ENCODE peak calls at places on chromosome 21, in ten cellular contexts. W is GM23248; V is amygdala; Y is lower leg skin; X is H9; C is AG09319; P is activated CD4-positive, alpha-beta T cell treated with anti-CD3 and anti-CD28 coated beads for 24 hours; D is activated naive CD4-positive, alpha-beta T cell; A is activated T-helper 1 cell treated with anti-CD3 and anti-CD28 coated beads, Interleukin-2, amount 50 U/mL, for 16 hours; E is CD8-positive, alpha-beta memory T cell. Q is an unnamed sample.

GRCh38 chr21:40841524-40842196 is 5.3 kb downstream of the DSCAM start:
- DNase-seq in W (no peak), V (peak), Y (no peak), X (peak), C (no peak), P (no peak), D (no peak), A (no peak), E (no peak), Q (peak)

GRCh38 chr21:42975886-42976608 is 1.7 kb downstream of the PKNOX1 start:
- DNase-seq in W (peak), V (no peak), Y (no peak), X (no peak), C (no peak), P (no peak), D (no peak), A (no peak), E (no peak), Q (no peak)

GRCh38 chr21:40575983-40576382 is 271.0 kb downstream of the DSCAM start:
- DNase-seq in W (no peak), V (no peak), Y (no peak), X (no peak), C (no peak), P (no peak), D (no peak), A (no peak), E (no peak), Q (no peak)

GRCh38 chr21:17757671-17758070 is 61.5 kb downstream of the C21orf91 start:
- DNase-seq in W (no peak), V (no peak), Y (no peak), X (no peak), C (no peak), P (no peak), D (no peak), A (no peak), E (no peak), Q (no peak)

GRCh38 chr21:42010507-42011493 is 640 bp upstream of the ZBTB21 start:
- DNase-seq in W (peak), V (no peak), Y (no peak), X (peak), C (no peak), P (peak), D (peak), A (no peak), E (peak), Q (peak)

GRCh38 chr21:42245348-42246185 is 26.6 kb downstream of the ABCG1 start:
- DNase-seq in W (no peak), V (peak), Y (no peak), X (peak), C (no peak), P (no peak), D (no peak), A (no peak), E (no peak), Q (no peak)

GRCh38 chr21:36479415-36480402 is at the start of gene CLDN14:
- DNase-seq in W (peak), V (no peak), Y (no peak), X (no peak), C (no peak), P (no peak), D (no peak), A (no peak), E (no peak), Q (no peak)

GRCh38 chr21:37032877-37033471 is 26.5 kb downstream of the RIPPLY3 start:
- DNase-seq in W (peak), V (no peak), Y (no peak), X (no peak), C (no peak), P (no peak), D (no peak), A (no peak), E (no peak), Q (peak)

GRCh38 chr21:35179990-35180557 is 131.0 kb upstream of the RUNX1 start:
- DNase-seq in W (peak), V (no peak), Y (no peak), X (no peak), C (no peak), P (no peak), D (no peak), A (no peak), E (no peak), Q (peak)

GRCh38 chr21:27590271-27590670 is 623.4 kb upstream of the ADAMTS5 start:
- DNase-seq in W (peak), V (no peak), Y (no peak), X (no peak), C (peak), P (no peak), D (no peak), A (no peak), E (no peak), Q (peak)

GRCh38 chr21:42171091-42172053 is 47.6 kb upstream of the ABCG1 start:
- DNase-seq in W (peak), V (peak), Y (peak), X (no peak), C (no peak), P (no peak), D (no peak), A (no peak), E (no peak), Q (no peak)

GRCh38 chr21:43825936-43826622 is 36.7 kb downstream of the RRP1 start:
- DNase-seq in W (no peak), V (no peak), Y (no peak), X (peak), C (no peak), P (no peak), D (no peak), A (no peak), E (no peak), Q (no peak)

GRCh38 chr21:25983745-25984144 is 186.8 kb downstream of the APP start:
- DNase-seq in W (no peak), V (no peak), Y (no peak), X (no peak), C (no peak), P (no peak), D (no peak), A (no peak), E (no peak), Q (no peak)

GRCh38 chr21:29184047-29184446 is 53.6 kb downstream of the MAP3K7CL start:
- DNase-seq in W (no peak), V (no peak), Y (no peak), X (no peak), C (no peak), P (no peak), D (no peak), A (no peak), E (no peak), Q (no peak)

GRCh38 chr21:37475186-37475868 is 108.8 kb downstream of the DYRK1A start:
- DNase-seq in W (no peak), V (no peak), Y (no peak), X (no peak), C (no peak), P (no peak), D (no peak), A (no peak), E (no peak), Q (no peak)

GRCh38 chr21:45547211-45547900 is 5.1 kb upstream of the SLC19A1 start:
- DNase-seq in W (no peak), V (no peak), Y (peak), X (no peak), C (no peak), P (no peak), D (no peak), A (no peak), E (no peak), Q (no peak)

GRCh38 chr21:16279658-16280581 is 550.1 kb downstream of the USP25 start:
- DNase-seq in W (peak), V (peak), Y (peak), X (no peak), C (no peak), P (no peak), D (no peak), A (no peak), E (no peak), Q (peak)

GRCh38 chr21:44021064-44021463 is 9.0 kb downstream of the TRAPPC10 start:
- DNase-seq in W (no peak), V (no peak), Y (no peak), X (no peak), C (no peak), P (no peak), D (no peak), A (no peak), E (no peak), Q (no peak)

GRCh38 chr21:46069719-46070279 is 28.1 kb upstream of the COL6A2 start:
- DNase-seq in W (no peak), V (no peak), Y (peak), X (peak), C (no peak), P (no peak), D (no peak), A (no peak), E (no peak), Q (no peak)

GRCh38 chr21:37257526-37257966 is 9.6 kb downstream of the VPS26C start:
- DNase-seq in W (peak), V (no peak), Y (no peak), X (no peak), C (no peak), P (no peak), D (no peak), A (no peak), E (no peak), Q (peak)

GRCh38 chr21:41640756-41641509 is 125.9 kb downstream of the RIPK4 start:
- DNase-seq in W (peak), V (no peak), Y (no peak), X (no peak), C (no peak), P (no peak), D (no peak), A (no peak), E (no peak), Q (peak)

GRCh38 chr21:45914321-45914845 is 67.2 kb upstream of the COL6A1 start:
- DNase-seq in W (no peak), V (no peak), Y (no peak), X (no peak), C (no peak), P (no peak), D (no peak), A (no peak), E (no peak), Q (no peak)

GRCh38 chr21:43269981-43270670 is 101.3 kb downstream of the CRYAA start:
- DNase-seq in W (no peak), V (no peak), Y (no peak), X (no peak), C (no peak), P (no peak), D (no peak), A (no peak), E (no peak), Q (no peak)

GRCh38 chr21:25790122-25790951 is 55.6 kb downstream of the GABPA start:
- DNase-seq in W (peak), V (peak), Y (no peak), X (no peak), C (peak), P (no peak), D (no peak), A (no peak), E (no peak), Q (peak)

GRCh38 chr21:32611471-32611997 is 643 bp downstream of the CFAP298 start:
- DNase-seq in W (peak), V (no peak), Y (no peak), X (no peak), C (no peak), P (peak), D (no peak), A (no peak), E (peak), Q (peak)

Q was measured in ELR.